ENCODE peak calls at places on chromosome 14, in four cellular contexts. One of them, this sample, is unnamed.

GRCh38 chr14:32075636-32076277 is 1.3 kb upstream of the ARHGAP5 start:
- DNase-seq in K562: no peak
- DNase-seq in HepG2: peak
- DNase-seq in GM12878: no peak
- DNase-seq in this sample: peak

GRCh38 chr14:68663385-68664076 is 129.3 kb downstream of the ZFP36L1 start:
- DNase-seq in GM12878: peak
- DNase-seq in HepG2: no peak
- DNase-seq in K562: no peak
- DNase-seq in this sample: no peak

GRCh38 chr14:23694085-23694975 is 58.2 kb downstream of the DHRS2 start:
- DNase-seq in K562: no peak
- DNase-seq in HepG2: peak
- DNase-seq in GM12878: no peak
- DNase-seq in this sample: peak

GRCh38 chr14:102055181-102055901 is 31.5 kb downstream of the HSP90AA1 start:
- DNase-seq in GM12878: no peak
- DNase-seq in K562: no peak
- DNase-seq in HepG2: peak
- DNase-seq in this sample: peak

GRCh38 chr14:79134346-79134745 is 964.2 kb downstream of the NRXN3 start:
- DNase-seq in GM12878: no peak
- DNase-seq in HepG2: no peak
- DNase-seq in K562: no peak
- DNase-seq in this sample: no peak

GRCh38 chr14:102215071-102215470 is 75.4 kb downstream of the WDR20 start:
- DNase-seq in HepG2: no peak
- DNase-seq in K562: no peak
- DNase-seq in GM12878: no peak
- DNase-seq in this sample: no peak

GRCh38 chr14:102554835-102555819 is 37.3 kb upstream of the RCOR1 start:
- DNase-seq in GM12878: no peak
- DNase-seq in HepG2: no peak
- DNase-seq in K562: peak
- DNase-seq in this sample: peak

GRCh38 chr14:48575772-48576171 is 900.4 kb upstream of the MDGA2 start:
- DNase-seq in GM12878: no peak
- DNase-seq in HepG2: no peak
- DNase-seq in K562: no peak
- DNase-seq in this sample: peak

GRCh38 chr14:90045608-90046007 is 16.2 kb upstream of the KCNK13 start:
- DNase-seq in HepG2: peak
- DNase-seq in GM12878: no peak
- DNase-seq in K562: no peak
- DNase-seq in this sample: no peak

GRCh38 chr14:82075566-82075965 is 541.9 kb upstream of the SEL1L start:
- DNase-seq in GM12878: no peak
- DNase-seq in HepG2: no peak
- DNase-seq in K562: no peak
- DNase-seq in this sample: peak

GRCh38 chr14:94473666-94474410 is 2.2 kb downstream of the SERPINA9 start:
- DNase-seq in K562: no peak
- DNase-seq in HepG2: no peak
- DNase-seq in GM12878: no peak
- DNase-seq in this sample: no peak

GRCh38 chr14:64501326-64502171 is 2.1 kb downstream of the ZBTB25 start:
- DNase-seq in HepG2: peak
- DNase-seq in GM12878: no peak
- DNase-seq in K562: no peak
- DNase-seq in this sample: no peak

GRCh38 chr14:95297832-95298231 is 21.9 kb downstream of the CLMN start:
- DNase-seq in K562: no peak
- DNase-seq in GM12878: no peak
- DNase-seq in HepG2: no peak
- DNase-seq in this sample: no peak

GRCh38 chr14:76501156-76501555 is 125.2 kb downstream of the ESRRB start:
- DNase-seq in GM12878: no peak
- DNase-seq in K562: no peak
- DNase-seq in HepG2: no peak
- DNase-seq in this sample: no peak

GRCh38 chr14:25375639-25376038 is 325.7 kb upstream of the STXBP6 start:
- DNase-seq in K562: no peak
- DNase-seq in HepG2: no peak
- DNase-seq in GM12878: no peak
- DNase-seq in this sample: no peak

GRCh38 chr14:60509438-60510253 is 700 bp downstream of the SIX6 start:
- DNase-seq in GM12878: no peak
- DNase-seq in K562: no peak
- DNase-seq in HepG2: no peak
- DNase-seq in this sample: peak

GRCh38 chr14:51328089-51328941 is 88.3 kb downstream of the TMX1 start:
- DNase-seq in HepG2: no peak
- DNase-seq in GM12878: no peak
- DNase-seq in K562: no peak
- DNase-seq in this sample: no peak

GRCh38 chr14:68042591-68043210 is 223.1 kb downstream of the RAD51B start:
- DNase-seq in GM12878: no peak
- DNase-seq in HepG2: no peak
- DNase-seq in K562: no peak
- DNase-seq in this sample: no peak

GRCh38 chr14:102729268-102729667 is 48.0 kb upstream of the TRAF3 start:
- DNase-seq in K562: no peak
- DNase-seq in GM12878: no peak
- DNase-seq in HepG2: no peak
- DNase-seq in this sample: no peak

GRCh38 chr14:64762044-64763034 is 58.1 kb downstream of the PLEKHG3 start:
- DNase-seq in HepG2: peak
- DNase-seq in GM12878: no peak
- DNase-seq in K562: peak
- DNase-seq in this sample: no peak

GRCh38 chr14:65054471-65055085 is 47.7 kb downstream of the MAX start:
- DNase-seq in GM12878: no peak
- DNase-seq in K562: no peak
- DNase-seq in HepG2: no peak
- DNase-seq in this sample: no peak

GRCh38 chr14:67738740-67739504 is 37.2 kb downstream of the RDH12 start:
- DNase-seq in K562: peak
- DNase-seq in GM12878: no peak
- DNase-seq in HepG2: peak
- DNase-seq in this sample: no peak

GRCh38 chr14:87067061-87067460 is 925.9 kb downstream of the GALC start:
- DNase-seq in GM12878: no peak
- DNase-seq in K562: no peak
- DNase-seq in HepG2: no peak
- DNase-seq in this sample: no peak

GRCh38 chr14:23381017-23381375 is 4.2 kb downstream of the CMTM5 start:
- DNase-seq in GM12878: no peak
- DNase-seq in HepG2: no peak
- DNase-seq in K562: no peak
- DNase-seq in this sample: no peak

GRCh38 chr14:53715390-53715730 is 241.3 kb downstream of the BMP4 start:
- DNase-seq in GM12878: no peak
- DNase-seq in HepG2: peak
- DNase-seq in K562: no peak
- DNase-seq in this sample: no peak

GRCh38 chr14:38469156-38469555 is 213.3 kb upstream of the CLEC14A start:
- DNase-seq in K562: no peak
- DNase-seq in GM12878: no peak
- DNase-seq in HepG2: no peak
- DNase-seq in this sample: no peak

GRCh38 chr14:100827751-100828447 is 2.0 kb downstream of the MEG3 start:
- DNase-seq in K562: peak
- DNase-seq in GM12878: no peak
- DNase-seq in HepG2: no peak
- DNase-seq in this sample: peak
- TF ChIP-seq ETV6 in K562: no peak
- TF ChIP-seq ETV6 in GM12878: no peak
- TF ChIP-seq ETV6 in HepG2: no peak
- TF ChIP-seq ETV6 in this sample: no peak

GRCh38 chr14:98592611-98593170 is 679.3 kb downstream of the BCL11B start:
- DNase-seq in GM12878: no peak
- DNase-seq in K562: no peak
- DNase-seq in HepG2: no peak
- DNase-seq in this sample: no peak
- TF ChIP-seq ETV6 in GM12878: no peak
- TF ChIP-seq ETV6 in K562: no peak
- TF ChIP-seq ETV6 in HepG2: no peak
- TF ChIP-seq ETV6 in this sample: no peak

GRCh38 chr14:75175677-75176141 is 703 bp downstream of the TMED10 start:
- DNase-seq in HepG2: no peak
- DNase-seq in K562: no peak
- DNase-seq in GM12878: no peak
- DNase-seq in this sample: no peak

GRCh38 chr14:75170797-75171196 is 5.6 kb downstream of the TMED10 start:
- DNase-seq in HepG2: no peak
- DNase-seq in GM12878: no peak
- DNase-seq in K562: no peak
- DNase-seq in this sample: no peak

GRCh38 chr14:75181426-75182062 is 5.1 kb upstream of the TMED10 start:
- DNase-seq in K562: no peak
- DNase-seq in GM12878: no peak
- DNase-seq in HepG2: peak
- DNase-seq in this sample: no peak

GRCh38 chr14:75174066-75174465 is 2.3 kb downstream of the TMED10 start:
- DNase-seq in K562: no peak
- DNase-seq in HepG2: no peak
- DNase-seq in GM12878: no peak
- DNase-seq in this sample: no peak

GRCh38 chr14:75176142-75176820 is at the start of gene TMED10:
- DNase-seq in K562: peak
- DNase-seq in GM12878: no peak
- DNase-seq in HepG2: peak
- DNase-seq in this sample: peak
- TF ChIP-seq ETV6 in K562: no peak
- TF ChIP-seq ETV6 in GM12878: no peak
- TF ChIP-seq ETV6 in HepG2: peak
- TF ChIP-seq ETV6 in this sample: no peak

GRCh38 chr14:50064993-50065392 is 51.4 kb downstream of the VCPKMT start:
- DNase-seq in HepG2: no peak
- DNase-seq in GM12878: peak
- DNase-seq in K562: no peak
- DNase-seq in this sample: no peak
- TF ChIP-seq ETV6 in HepG2: no peak
- TF ChIP-seq ETV6 in GM12878: peak
- TF ChIP-seq ETV6 in K562: no peak
- TF ChIP-seq ETV6 in this sample: no peak

DNA sequence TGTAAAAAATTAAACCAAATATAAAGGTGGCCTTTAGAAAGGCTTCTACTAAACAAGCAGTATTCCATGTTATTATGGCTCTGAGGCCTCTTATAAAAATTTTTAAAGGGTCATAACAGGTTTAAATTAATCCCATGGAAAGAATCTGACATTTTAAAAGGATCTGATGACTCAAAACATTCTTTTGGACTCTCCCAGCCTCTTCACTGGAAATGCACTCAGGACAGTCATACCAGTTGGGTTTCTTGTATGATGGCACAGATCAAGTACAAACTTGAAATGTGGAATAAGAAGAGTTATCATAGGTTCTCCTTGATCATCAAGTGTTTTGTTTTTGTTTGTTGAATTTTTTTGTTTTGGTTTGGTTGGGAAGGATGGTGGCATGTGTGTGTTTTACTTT is 50.8 kb downstream of the PPP2R5E start:
- DNase-seq in HepG2: no peak
- DNase-seq in K562: no peak
- DNase-seq in GM12878: no peak
- DNase-seq in this sample: no peak
- TF ChIP-seq ETV6 in HepG2: no peak
- TF ChIP-seq ETV6 in K562: no peak
- TF ChIP-seq ETV6 in GM12878: no peak
- TF ChIP-seq ETV6 in this sample: no peak